ENCODE peak calls at places on chromosome 3, in six cellular contexts. Y, G, J, E, L and H are unnamed samples.

GRCh38 chr3:107928084-107928445 is 162.8 kb downstream of the CD47 start:
- DNase-seq in Y (no peak), G (no peak), J (peak; percentile 8), E (peak; percentile 18), L (no peak), H (no peak)

GRCh38 chr3:10408680-10409079 is 87.8 kb upstream of the SEC13 start:
- DNase-seq in Y (no peak), G (no peak), J (no peak), E (no peak), L (no peak), H (no peak)

GRCh38 chr3:74443102-74443501 is 171.4 kb downstream of the CNTN3 start:
- DNase-seq in Y (no peak), G (no peak), J (no peak), E (no peak), L (no peak), H (no peak)

GRCh38 chr3:123113889-123114450 is 47.1 kb downstream of the PDIA5 start:
- DNase-seq in Y (no peak), G (no peak), J (no peak), E (no peak), L (no peak), H (no peak)

GRCh38 chr3:155853214-155854146 is 747 bp downstream of the SLC33A1 start:
- DNase-seq in Y (peak; percentile 7), G (no peak), J (peak; percentile 30), E (peak; percentile 52), L (peak; percentile 13), H (no peak)

GRCh38 chr3:81218023-81218422 is 543.4 kb downstream of the GBE1 start:
- DNase-seq in Y (no peak), G (no peak), J (no peak), E (no peak), L (no peak), H (no peak)

GRCh38 chr3:129913618-129914017 is 20.1 kb upstream of the TMCC1 start:
- DNase-seq in Y (no peak), G (no peak), J (no peak), E (no peak), L (no peak), H (no peak)

GRCh38 chr3:256501-256900 is 59.9 kb downstream of the CHL1 start:
- DNase-seq in Y (no peak), G (no peak), J (no peak), E (no peak), L (no peak), H (no peak)

GRCh38 chr3:129121792-129122696 is at the start of gene RAB43:
- DNase-seq in Y (peak; percentile 78), G (peak; percentile 97), J (peak; percentile 93), E (peak; percentile 75), L (peak; percentile 93), H (peak; percentile 93)

GRCh38 chr3:97820780-97821179 is 1.0 kb upstream of the CRYBG3 start:
- DNase-seq in Y (no peak), G (no peak), J (no peak), E (no peak), L (no peak), H (no peak)

GRCh38 chr3:193827039-193827669 is 234.1 kb downstream of the OPA1 start:
- DNase-seq in Y (no peak), G (no peak), J (no peak), E (no peak), L (no peak), H (no peak)

GRCh38 chr3:76585794-76586392 is 454.0 kb upstream of the ROBO2 start:
- DNase-seq in Y (no peak), G (peak; percentile 2), J (no peak), E (peak; percentile 2), L (no peak), H (no peak)

GRCh38 chr3:151630035-151630434 is 103.7 kb upstream of the AADACL2 start:
- DNase-seq in Y (no peak), G (no peak), J (no peak), E (no peak), L (no peak), H (no peak)

GRCh38 chr3:151631946-151632345 is 101.8 kb upstream of the AADACL2 start:
- DNase-seq in Y (no peak), G (no peak), J (no peak), E (no peak), L (no peak), H (no peak)

GRCh38 chr3:151625057-151625456 is 108.7 kb upstream of the AADACL2 start:
- DNase-seq in Y (no peak), G (no peak), J (no peak), E (no peak), L (no peak), H (no peak)

GRCh38 chr3:151630938-151631417 is 102.7 kb upstream of the AADACL2 start:
- DNase-seq in Y (no peak), G (peak; percentile 7), J (no peak), E (no peak), L (peak; percentile 37), H (no peak)
- TF ChIP-seq EP300 in Y (peak; percentile 65), G (peak; percentile 74), J (no peak), E (no peak), L (no peak), H (peak; percentile 79)

GRCh38 chr3:13283877-13284264 is 136.3 kb downstream of the NUP210 start:
- DNase-seq in Y (no peak), G (no peak), J (no peak), E (no peak), L (no peak), H (no peak)
- H3K4me3 ChIP-seq in Y (no peak overlapping the region), G (no peak overlapping the region), J (no peak overlapping the region), E (peak overlapping the region; percentile 83), L (no peak overlapping the region), H (no peak overlapping the region)

DNA sequence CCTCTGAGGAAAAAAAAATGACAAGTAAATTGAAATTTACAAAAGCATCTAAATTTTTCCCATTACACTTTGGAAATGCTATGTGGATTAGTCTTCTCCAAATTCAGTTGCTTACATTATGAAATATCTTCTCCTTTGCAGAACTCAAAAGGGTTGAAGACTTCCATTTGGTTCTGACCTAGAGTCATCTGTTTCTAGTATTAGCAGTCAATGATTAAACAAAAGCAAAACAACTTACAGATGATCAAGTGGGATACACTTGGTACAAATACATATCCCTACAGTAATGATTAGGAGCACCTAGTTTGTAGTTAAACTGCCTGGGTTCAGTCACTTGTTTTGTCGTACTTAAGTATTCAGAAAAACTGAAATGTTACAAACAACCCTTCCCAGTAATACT is 136.2 kb downstream of the MBNL1 start:
- DNase-seq in Y (no peak), G (no peak), J (no peak), E (no peak), L (no peak), H (no peak)
- TF ChIP-seq EP300 in Y (no peak), G (no peak), J (no peak), E (no peak), L (no peak), H (no peak)

GRCh38 chr3:131361464-131362421 is 19.8 kb upstream of the NUDT16 start:
- DNase-seq in Y (peak; percentile 47), G (peak; percentile 84), J (peak; percentile 95), E (peak; percentile 36), L (peak; percentile 71), H (peak; percentile 97)
- H3K4me3 ChIP-seq in Y (peak overlapping the region; percentile 56), G (peak overlapping the region; percentile 46), J (peak overlapping the region; percentile 39), E (peak overlapping the region; percentile 41), L (peak overlapping the region; percentile 47), H (peak overlapping the region; percentile 65)